ENCODE peak calls at places on chromosome X, in five cellular contexts. P is HCT116, J is left lung, A is NB4, S is endothelial cell. O is an unnamed sample.

GRCh38 chrX:97389761-97390192 is 506.1 kb downstream of the RPA4 start:
- DNase-seq in P (peak; percentile 7), J (no peak), A (peak; percentile 13), S (no peak), O (no peak)

GRCh38 chrX:7435822-7436221 is 287.9 kb upstream of the PUDP start:
- DNase-seq in P (no peak), J (no peak), A (peak; percentile 51), S (no peak), O (no peak)

GRCh38 chrX:39859991-39860861 is 237.5 kb downstream of the BCOR start:
- DNase-seq in P (peak; percentile 27), J (no peak), A (peak; percentile 94), S (no peak), O (peak; percentile 68)

GRCh38 chrX:40083120-40083978 is 14.4 kb downstream of the BCOR start:
- DNase-seq in P (no peak), J (peak; percentile 76), A (peak; percentile 82), S (no peak), O (no peak)

GRCh38 chrX:23884427-23885024 is 23.2 kb downstream of the APOO start:
- DNase-seq in P (no peak), J (no peak), A (peak; percentile 64), S (no peak), O (no peak)

GRCh38 chrX:63128509-63128908 is 222.6 kb downstream of the SPIN4 start:
- DNase-seq in P (peak; percentile 16), J (no peak), A (peak; percentile 44), S (no peak), O (no peak)

GRCh38 chrX:46327229-46328081 is 217.8 kb downstream of the ZNF674 start:
- DNase-seq in P (peak; percentile 76), J (no peak), A (no peak), S (peak; percentile 27), O (no peak)

GRCh38 chrX:105302246-105302645 is 81.8 kb upstream of the TEX13A start:
- DNase-seq in P (no peak), J (no peak), A (no peak), S (no peak), O (no peak)

GRCh38 chrX:148290041-148290440 is 210.4 kb upstream of the AFF2 start:
- DNase-seq in P (no peak), J (no peak), A (no peak), S (no peak), O (no peak)

GRCh38 chrX:117985241-117985640 is 131.4 kb downstream of the KLHL13 start:
- DNase-seq in P (no peak), J (no peak), A (peak; percentile 15), S (peak; percentile 22), O (no peak)

GRCh38 chrX:121109986-121110385 is 62.6 kb downstream of the GLUD2 start:
- DNase-seq in P (no peak), J (no peak), A (no peak), S (no peak), O (no peak)

GRCh38 chrX:47218920-47219815 is 687 bp downstream of the CDK16 start:
- DNase-seq in P (no peak), J (peak; percentile 82), A (peak; percentile 61), S (peak; percentile 31), O (peak; percentile 49)

GRCh38 chrX:50161143-50161542 is 39.7 kb downstream of the AKAP4 start:
- DNase-seq in P (no peak), J (no peak), A (peak; percentile 30), S (no peak), O (no peak)

GRCh38 chrX:16517206-16517605 is 132.8 kb upstream of the S100G start:
- DNase-seq in P (no peak), J (no peak), A (no peak), S (no peak), O (no peak)

GRCh38 chrX:151692825-151693224 is 2.4 kb upstream of the PRRG3 start:
- DNase-seq in P (no peak), J (no peak), A (no peak), S (no peak), O (no peak)

GRCh38 chrX:143768976-143769375 is 48.4 kb upstream of the SPANXN2 start:
- DNase-seq in P (no peak), J (no peak), A (no peak), S (no peak), O (no peak)

GRCh38 chrX:39158801-39159657 is 357.8 kb downstream of the MID1IP1 start:
- DNase-seq in P (no peak), J (no peak), A (peak; percentile 26), S (no peak), O (no peak)

GRCh38 chrX:920234-920799 is 289.7 kb downstream of the SHOX start:
- DNase-seq in P (no peak), J (no peak), A (no peak), S (no peak), O (no peak)

GRCh38 chrX:142089193-142089592 is 115.9 kb downstream of the MAGEC2 start:
- DNase-seq in P (no peak), J (no peak), A (peak; percentile 14), S (no peak), O (no peak)

GRCh38 chrX:70012756-70013155 is 37.0 kb downstream of the AWAT2 start:
- DNase-seq in P (no peak), J (no peak), A (no peak), S (no peak), O (no peak)

GRCh38 chrX:140091276-140091886 is 126.1 kb upstream of the CXorf66 start:
- DNase-seq in P (no peak), J (peak; percentile 73), A (no peak), S (peak; percentile 31), O (peak; percentile 17)

GRCh38 chrX:136823175-136823574 is 42.4 kb upstream of the ARHGEF6 start:
- DNase-seq in P (no peak), J (no peak), A (no peak), S (no peak), O (no peak)

GRCh38 chrX:39402158-39402557 is 600.9 kb downstream of the MID1IP1 start:
- DNase-seq in P (no peak), J (no peak), A (no peak), S (no peak), O (no peak)

GRCh38 chrX:139844163-139844562 is 88.7 kb downstream of the ATP11C start:
- DNase-seq in P (no peak), J (no peak), A (no peak), S (no peak), O (no peak)

GRCh38 chrX:120014354-120015129 is 62.9 kb downstream of the RHOXF2B start:
- DNase-seq in P (no peak), J (no peak), A (no peak), S (no peak), O (no peak)

GRCh38 chrX:9786839-9787635 is 808 bp downstream of the SHROOM2 start:
- DNase-seq in P (no peak), J (no peak), A (no peak), S (peak; percentile 33), O (no peak)

GRCh38 chrX:42824541-42824940 is 46.6 kb upstream of the PPP1R2C start:
- DNase-seq in P (no peak), J (no peak), A (no peak), S (no peak), O (no peak)

GRCh38 chrX:113157496-113157895 is 316.9 kb upstream of the AMOT start:
- DNase-seq in P (no peak), J (no peak), A (peak; percentile 0), S (no peak), O (no peak)

GRCh38 chrX:68660746-68661145 is 13.3 kb downstream of the STARD8 start:
- DNase-seq in P (no peak), J (no peak), A (no peak), S (no peak), O (no peak)

GRCh38 chrX:68669094-68669830 is 21.8 kb downstream of the STARD8 start:
- DNase-seq in P (no peak), J (no peak), A (no peak), S (no peak), O (no peak)

GRCh38 chrX:68669872-68670271 is 22.4 kb downstream of the STARD8 start:
- DNase-seq in P (no peak), J (no peak), A (no peak), S (no peak), O (no peak)

GRCh38 chrX:68666580-68666979 is 19.1 kb downstream of the STARD8 start:
- DNase-seq in P (no peak), J (no peak), A (no peak), S (no peak), O (no peak)

GRCh38 chrX:68665502-68665901 is 18.0 kb downstream of the STARD8 start:
- DNase-seq in P (no peak), J (no peak), A (no peak), S (no peak), O (no peak)
- TF ChIP-seq CTCF in P (no peak), J (peak; percentile 15), A (no peak), S (no peak), O (no peak)

GRCh38 chrX:132227383-132228112 is 8.3 kb upstream of the RAP2C start:
- DNase-seq in P (no peak), J (no peak), A (peak; percentile 19), S (no peak), O (no peak)

GRCh38 chrX:132231587-132231986 is 12.3 kb upstream of the RAP2C start:
- DNase-seq in P (no peak), J (no peak), A (peak; percentile 27), S (no peak), O (no peak)

GRCh38 chrX:132226169-132226568 is 6.9 kb upstream of the RAP2C start:
- DNase-seq in P (no peak), J (no peak), A (peak; percentile 17), S (no peak), O (no peak)
- TF ChIP-seq CTCF in P (peak; percentile 20), J (no peak), A (no peak), S (peak; percentile 59), O (peak; percentile 17)

DNA sequence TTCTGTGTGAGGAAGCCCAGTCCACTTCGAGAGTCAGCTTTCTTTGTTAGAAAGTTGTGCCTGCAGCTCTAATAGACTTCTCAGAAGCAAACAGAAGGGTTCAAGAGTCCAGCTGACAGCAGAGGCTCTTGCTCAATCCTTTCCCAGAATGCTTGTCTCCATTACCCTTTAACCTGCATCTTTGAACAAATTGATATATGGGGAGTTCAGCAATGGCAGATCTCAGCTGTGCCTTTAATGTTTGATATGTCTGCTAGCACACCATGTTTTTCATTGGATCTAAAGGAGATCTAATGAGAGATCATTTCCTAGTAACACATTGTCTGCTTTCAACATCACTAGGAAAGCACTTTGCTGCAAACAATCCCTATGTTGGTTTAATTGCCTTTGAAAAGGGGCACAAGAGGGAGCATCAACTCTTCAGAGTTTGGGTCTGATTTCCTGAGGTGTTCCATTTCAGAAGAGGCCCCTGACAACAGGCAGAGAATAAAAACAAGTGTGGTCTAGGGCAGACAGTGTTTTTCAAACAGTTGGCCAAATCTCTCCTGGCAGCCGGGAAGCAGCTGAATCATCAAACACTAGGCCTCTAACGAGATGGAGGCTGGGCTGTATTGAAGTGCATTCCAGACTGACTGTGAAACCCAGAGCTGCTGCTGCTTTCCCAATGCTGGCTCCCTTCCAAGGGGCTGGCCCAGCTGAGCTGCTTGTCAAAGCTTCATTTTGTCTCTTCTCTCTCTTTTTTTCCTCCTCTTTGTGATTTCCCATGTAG is 55.6 kb downstream of the LUZP4 start:
- DNase-seq in P (peak; percentile 29), J (peak; percentile 78), A (no peak), S (peak; percentile 22), O (no peak)
- TF ChIP-seq CTCF in P (no peak), J (no peak), A (no peak), S (no peak), O (no peak)

DNA sequence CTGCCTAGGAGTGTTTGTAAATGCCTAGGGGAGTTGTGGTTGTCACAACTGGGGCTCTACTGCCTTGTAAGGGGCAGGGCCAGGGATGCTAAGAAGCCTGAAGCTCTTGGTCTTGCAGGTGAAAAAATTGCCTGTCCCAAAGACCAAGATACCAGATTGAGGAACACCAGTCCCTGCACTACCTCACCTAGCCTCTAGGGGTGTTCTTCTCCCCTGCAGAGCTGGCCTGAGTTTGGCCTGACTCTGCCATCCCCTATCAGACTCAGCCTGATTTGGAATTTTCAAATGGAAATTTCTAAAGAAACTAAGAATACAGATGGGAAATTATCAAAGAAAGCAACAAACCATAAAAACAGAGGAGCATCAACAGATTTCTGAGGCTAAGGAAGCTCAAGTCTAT is 90.4 kb downstream of the ZC4H2 start:
- DNase-seq in P (peak; percentile 4), J (no peak), A (peak; percentile 12), S (peak; percentile 9), O (no peak)
- TF ChIP-seq CTCF in P (peak; percentile 64), J (peak; percentile 33), A (peak; percentile 52), S (peak; percentile 48), O (no peak)